ENCODE peak calls at places on chromosomes 2 and 18, in four cellular contexts. One of them, this sample, is unnamed.

GRCh38 chr2:187422277-187422676 is 25.8 kb downstream of the CALCRL start:
- DNase-seq in NB4: no peak
- DNase-seq in cardiac muscle cell: peak
- DNase-seq in RCC 7860: no peak
- DNase-seq in this sample: no peak

GRCh38 chr2:73359915-73360697 is 25.5 kb upstream of the ALMS1 start:
- DNase-seq in NB4: peak
- DNase-seq in cardiac muscle cell: peak
- DNase-seq in RCC 7860: peak
- DNase-seq in this sample: no peak

GRCh38 chr2:159226059-159226461 is 60.4 kb downstream of the WDSUB1 start:
- DNase-seq in NB4: peak
- DNase-seq in cardiac muscle cell: peak
- DNase-seq in RCC 7860: peak
- DNase-seq in this sample: no peak

GRCh38 chr2:51918113-51918512 is 886.2 kb upstream of the NRXN1 start:
- DNase-seq in NB4: peak
- DNase-seq in cardiac muscle cell: peak
- DNase-seq in RCC 7860: no peak
- DNase-seq in this sample: no peak

GRCh38 chr2:54945401-54946219 is 104.6 kb downstream of the RTN4 start:
- DNase-seq in NB4: peak
- DNase-seq in cardiac muscle cell: peak
- DNase-seq in RCC 7860: no peak
- DNase-seq in this sample: no peak

GRCh38 chr2:218727502-218728165 is 17.0 kb downstream of the TTLL4 start:
- DNase-seq in NB4: peak
- DNase-seq in cardiac muscle cell: peak
- DNase-seq in RCC 7860: no peak
- DNase-seq in this sample: no peak

GRCh38 chr2:42031783-42032620 is 15.8 kb upstream of the PKDCC start:
- DNase-seq in NB4: no peak
- DNase-seq in cardiac muscle cell: no peak
- DNase-seq in RCC 7860: no peak
- DNase-seq in this sample: no peak

GRCh38 chr18:48728204-48728833 is 189.5 kb downstream of the CTIF start:
- DNase-seq in NB4: peak
- DNase-seq in cardiac muscle cell: peak
- DNase-seq in RCC 7860: peak
- DNase-seq in this sample: no peak

GRCh38 chr2:39216495-39217191 is 27.1 kb downstream of the CDKL4 start:
- DNase-seq in NB4: peak
- DNase-seq in cardiac muscle cell: no peak
- DNase-seq in RCC 7860: no peak
- DNase-seq in this sample: no peak

GRCh38 chr18:36450264-36450663 is 152.8 kb downstream of the FHOD3 start:
- DNase-seq in NB4: no peak
- DNase-seq in cardiac muscle cell: peak
- DNase-seq in RCC 7860: no peak
- DNase-seq in this sample: no peak

GRCh38 chr2:68435605-68436004 is 31.5 kb downstream of the FBXO48 start:
- DNase-seq in NB4: no peak
- DNase-seq in cardiac muscle cell: peak
- DNase-seq in RCC 7860: no peak
- DNase-seq in this sample: no peak

GRCh38 chr2:136818839-136819238 is 53.5 kb downstream of the THSD7B start:
- DNase-seq in NB4: no peak
- DNase-seq in cardiac muscle cell: no peak
- DNase-seq in RCC 7860: no peak
- DNase-seq in this sample: no peak

GRCh38 chr2:207770602-207771404 is 1.1 kb upstream of the FZD5 start:
- DNase-seq in NB4: peak
- DNase-seq in cardiac muscle cell: peak
- DNase-seq in RCC 7860: no peak
- DNase-seq in this sample: no peak

GRCh38 chr2:65114921-65115320 is 15.0 kb downstream of the RAB1A start:
- DNase-seq in NB4: no peak
- DNase-seq in cardiac muscle cell: no peak
- DNase-seq in RCC 7860: no peak
- DNase-seq in this sample: no peak

GRCh38 chr2:66478311-66478710 is 43.4 kb downstream of the MEIS1 start:
- DNase-seq in NB4: no peak
- DNase-seq in cardiac muscle cell: peak
- DNase-seq in RCC 7860: no peak
- DNase-seq in this sample: no peak

GRCh38 chr2:212135739-212136138 is 402.9 kb downstream of the ERBB4 start:
- DNase-seq in NB4: no peak
- DNase-seq in cardiac muscle cell: no peak
- DNase-seq in RCC 7860: no peak
- DNase-seq in this sample: no peak

GRCh38 chr2:109473006-109473380 is 140.8 kb downstream of the SEPTIN10 start:
- DNase-seq in NB4: no peak
- DNase-seq in cardiac muscle cell: no peak
- DNase-seq in RCC 7860: no peak
- DNase-seq in this sample: no peak

GRCh38 chr18:49168970-49169619 is 218.3 kb upstream of the SMAD7 start:
- DNase-seq in NB4: no peak
- DNase-seq in cardiac muscle cell: no peak
- DNase-seq in RCC 7860: no peak
- DNase-seq in this sample: no peak

GRCh38 chr18:70666936-70667335 is 378.1 kb downstream of the SOCS6 start:
- DNase-seq in NB4: no peak
- DNase-seq in cardiac muscle cell: no peak
- DNase-seq in RCC 7860: no peak
- DNase-seq in this sample: no peak

GRCh38 chr2:10561636-10562035 is 113.5 kb upstream of the ODC1 start:
- DNase-seq in NB4: no peak
- DNase-seq in cardiac muscle cell: no peak
- DNase-seq in RCC 7860: no peak
- DNase-seq in this sample: no peak

GRCh38 chr2:100865819-100866462 is 46.0 kb downstream of the NPAS2 start:
- DNase-seq in NB4: no peak
- DNase-seq in cardiac muscle cell: peak
- DNase-seq in RCC 7860: peak
- DNase-seq in this sample: no peak

GRCh38 chr18:49639643-49640361 is 77.9 kb downstream of the LIPG start:
- DNase-seq in NB4: no peak
- DNase-seq in cardiac muscle cell: peak
- DNase-seq in RCC 7860: peak
- DNase-seq in this sample: no peak

GRCh38 chr2:96117701-96118588 is 1.6 kb upstream of the ADRA2B start:
- DNase-seq in NB4: no peak
- DNase-seq in cardiac muscle cell: no peak
- DNase-seq in RCC 7860: no peak
- DNase-seq in this sample: no peak

GRCh38 chr2:167908786-167909185 is 338.6 kb downstream of the STK39 start:
- DNase-seq in NB4: peak
- DNase-seq in cardiac muscle cell: no peak
- DNase-seq in RCC 7860: no peak
- DNase-seq in this sample: no peak

GRCh38 chr2:213934560-213934959 is 476.3 kb upstream of the VWC2L start:
- DNase-seq in NB4: peak
- DNase-seq in cardiac muscle cell: peak
- DNase-seq in RCC 7860: no peak
- DNase-seq in this sample: no peak

GRCh38 chr2:9206991-9207640 is 504 bp downstream of the ASAP2 start:
- DNase-seq in NB4: peak
- DNase-seq in cardiac muscle cell: peak
- DNase-seq in RCC 7860: no peak
- DNase-seq in this sample: no peak

GRCh38 chr2:185668710-185669109 is 69.9 kb upstream of the FSIP2 start:
- DNase-seq in NB4: no peak
- DNase-seq in cardiac muscle cell: no peak
- DNase-seq in RCC 7860: no peak
- DNase-seq in this sample: no peak

GRCh38 chr2:26768759-26769500 is 4.8 kb downstream of the SLC35F6 start:
- DNase-seq in NB4: peak
- DNase-seq in cardiac muscle cell: peak
- DNase-seq in RCC 7860: peak
- DNase-seq in this sample: no peak

GRCh38 chr2:136538489-136538888 is 226.9 kb upstream of the THSD7B start:
- DNase-seq in NB4: no peak
- DNase-seq in cardiac muscle cell: no peak
- DNase-seq in RCC 7860: no peak
- DNase-seq in this sample: no peak

GRCh38 chr2:16717477-16717876 is 51.8 kb upstream of the CYRIA start:
- DNase-seq in NB4: peak
- DNase-seq in cardiac muscle cell: no peak
- DNase-seq in RCC 7860: no peak
- DNase-seq in this sample: no peak

GRCh38 chr2:38178556-38179419 is 102.8 kb upstream of the CYP1B1 start:
- DNase-seq in NB4: peak
- DNase-seq in cardiac muscle cell: peak
- DNase-seq in RCC 7860: peak
- DNase-seq in this sample: no peak

GRCh38 chr2:221068123-221068522 is 504.0 kb downstream of the EPHA4 start:
- DNase-seq in NB4: no peak
- DNase-seq in cardiac muscle cell: peak
- DNase-seq in RCC 7860: no peak
- DNase-seq in this sample: no peak

GRCh38 chr2:65063426-65063825 is 7.2 kb downstream of the CEP68 start:
- DNase-seq in NB4: no peak
- DNase-seq in cardiac muscle cell: peak
- DNase-seq in RCC 7860: no peak
- DNase-seq in this sample: no peak

GRCh38 chr2:197145471-197146056 is 165.0 kb downstream of the ANKRD44 start:
- DNase-seq in NB4: peak
- DNase-seq in cardiac muscle cell: no peak
- DNase-seq in RCC 7860: no peak
- DNase-seq in this sample: no peak

GRCh38 chr18:1578505-1578904 is 673.8 kb downstream of the ADCYAP1 start:
- DNase-seq in NB4: no peak
- DNase-seq in cardiac muscle cell: no peak
- DNase-seq in RCC 7860: no peak
- DNase-seq in this sample: no peak

GRCh38 chr18:9810216-9810804 is 75.5 kb upstream of the TXNDC2 start:
- DNase-seq in NB4: no peak
- DNase-seq in cardiac muscle cell: no peak
- DNase-seq in RCC 7860: no peak
- DNase-seq in this sample: no peak